ENCODE peak calls at places on chromosomes 5 and 9, in four cellular contexts. J is H9, V is uterus, N is heart left ventricle. D is an unnamed sample. For H3K4me1, the result is how much of the 10 kb centered on the place peaks cover.

GRCh38 chr9:94926457-94926852 is 200.0 kb downstream of the AOPEP start:
- DNase-seq in J (no peak), N (no peak), V (no peak), D (no peak)

GRCh38 chr9:127753556-127753955 is 18.5 kb upstream of the TOR2A start:
- DNase-seq in J (no peak), N (no peak), V (no peak), D (no peak)

GRCh38 chr9:35395076-35395675 is 94.7 kb upstream of the RUSC2 start:
- DNase-seq in J (no peak), V (no peak), N (no peak), D (no peak)

GRCh38 chr9:73200694-73201432 is 49.2 kb downstream of the ANXA1 start:
- DNase-seq in N (no peak), J (no peak), V (no peak), D (peak)

GRCh38 chr9:119003218-119003617 is 366.0 kb downstream of the BRINP1 start:
- DNase-seq in J (no peak), V (no peak), N (no peak), D (no peak)

GRCh38 chr5:93503598-93504067 is 77.4 kb downstream of the NR2F1-AS1 start:
- DNase-seq in N (no peak), V (no peak), J (no peak), D (no peak)

GRCh38 chr5:76473676-76474075 is 70.6 kb downstream of the IQGAP2 start:
- DNase-seq in J (no peak), V (no peak), N (no peak), D (no peak)

GRCh38 chr5:16534280-16534679 is 68.7 kb upstream of the ZNF622 start:
- DNase-seq in V (no peak), N (no peak), J (no peak), D (no peak)

GRCh38 chr5:142296914-142297417 is 27.9 kb downstream of the SPRY4 start:
- DNase-seq in V (no peak), J (no peak), N (no peak), D (no peak)

GRCh38 chr5:84085387-84086041 is 299.2 kb downstream of the EDIL3 start:
- DNase-seq in N (no peak), J (no peak), V (no peak), D (peak)

GRCh38 chr5:102818345-102818744 is 63.2 kb downstream of the PAM start:
- DNase-seq in V (no peak), N (no peak), J (no peak), D (peak)

GRCh38 chr5:78077369-78078068 is 217.0 kb downstream of the AP3B1 start:
- DNase-seq in J (no peak), V (no peak), N (no peak), D (no peak)

GRCh38 chr9:87950765-87951488 is 23.4 kb downstream of the CDK20 start:
- DNase-seq in V (no peak), J (no peak), N (no peak), D (peak)

GRCh38 chr9:120730661-120731514 is 16.6 kb upstream of the MEGF9 start:
- DNase-seq in N (no peak), V (no peak), J (no peak), D (peak)

GRCh38 chr5:134958755-134959154 is 9.0 kb upstream of the CATSPER3 start:
- DNase-seq in V (no peak), N (no peak), J (peak), D (peak)

GRCh38 chr9:124231095-124231743 is 26.5 kb upstream of the NEK6 start:
- DNase-seq in N (no peak), V (no peak), J (no peak), D (no peak)

GRCh38 chr9:134909511-134910105 is 8.1 kb downstream of the FCN1 start:
- DNase-seq in N (no peak), J (no peak), V (no peak), D (no peak)

GRCh38 chr5:179825655-179826182 is 5.0 kb downstream of the SQSTM1 start:
- DNase-seq in N (no peak), J (no peak), V (no peak), D (no peak)

GRCh38 chr5:179375966-179376365 is 30.7 kb upstream of the ADAMTS2 start:
- DNase-seq in J (peak), N (no peak), V (no peak), D (no peak)

GRCh38 chr9:70389642-70390266 is 24.7 kb downstream of the KLF9 start:
- DNase-seq in N (no peak), V (no peak), J (no peak), D (peak)

GRCh38 chr9:85425153-85425611 is 316.6 kb downstream of the AGTPBP1 start:
- DNase-seq in N (no peak), V (no peak), J (peak), D (peak)

GRCh38 chr5:135069016-135069770 is 35.2 kb upstream of the PITX1 start:
- DNase-seq in N (no peak), V (no peak), J (no peak), D (peak)

GRCh38 chr9:23814243-23814642 is 11.8 kb downstream of the ELAVL2 start:
- DNase-seq in J (no peak), N (no peak), V (no peak), D (no peak)

GRCh38 chr5:117013280-117013877 is 438.8 kb upstream of the SEMA6A start:
- DNase-seq in N (no peak), V (no peak), J (peak), D (no peak)

GRCh38 chr5:117701067-117701466 is 1126.4 kb upstream of the SEMA6A start:
- DNase-seq in J (no peak), V (no peak), N (no peak), D (no peak)

GRCh38 chr5:140118294-140118936 is 4.5 kb downstream of the PURA start:
- DNase-seq in V (no peak), J (no peak), N (no peak), D (no peak)

GRCh38 chr9:136049451-136050265 is 45.4 kb downstream of the NACC2 start:
- DNase-seq in J (no peak), V (no peak), N (peak), D (no peak)

GRCh38 chr5:18720002-18720401 is 1085.7 kb downstream of the TAF11L14 start:
- DNase-seq in J (no peak), V (no peak), N (no peak), D (no peak)

GRCh38 chr5:77174526-77174925 is 36.0 kb upstream of the PDE8B start:
- DNase-seq in J (no peak), N (no peak), V (no peak), D (no peak)

GRCh38 chr5:74641014-74641777 is 668 bp upstream of the ENC1 start:
- DNase-seq in V (peak), J (peak), N (peak), D (peak)

DNA sequence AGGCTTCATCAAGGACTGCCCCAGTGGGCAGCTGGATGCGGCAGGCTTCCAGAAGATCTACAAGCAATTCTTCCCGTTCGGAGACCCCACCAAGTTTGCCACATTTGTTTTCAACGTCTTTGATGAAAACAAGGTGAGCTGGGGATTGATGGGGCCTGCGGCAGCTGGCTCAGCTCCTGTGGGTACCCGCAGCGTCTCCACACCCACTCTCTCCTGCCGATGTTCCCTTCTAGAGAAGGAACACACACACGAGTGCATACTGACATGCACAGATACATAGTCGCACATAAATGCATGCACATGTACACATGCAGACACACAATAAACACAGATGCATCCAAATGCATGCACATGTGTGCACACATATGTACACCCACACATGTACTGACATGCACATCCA is 45.6 kb downstream of the NCS1 start:
- DNase-seq in N (peak), V (no peak), J (no peak), D (no peak)
- H3K4me1 ChIP-seq in N (under half), V (under half), J (under half), D (under half)

DNA sequence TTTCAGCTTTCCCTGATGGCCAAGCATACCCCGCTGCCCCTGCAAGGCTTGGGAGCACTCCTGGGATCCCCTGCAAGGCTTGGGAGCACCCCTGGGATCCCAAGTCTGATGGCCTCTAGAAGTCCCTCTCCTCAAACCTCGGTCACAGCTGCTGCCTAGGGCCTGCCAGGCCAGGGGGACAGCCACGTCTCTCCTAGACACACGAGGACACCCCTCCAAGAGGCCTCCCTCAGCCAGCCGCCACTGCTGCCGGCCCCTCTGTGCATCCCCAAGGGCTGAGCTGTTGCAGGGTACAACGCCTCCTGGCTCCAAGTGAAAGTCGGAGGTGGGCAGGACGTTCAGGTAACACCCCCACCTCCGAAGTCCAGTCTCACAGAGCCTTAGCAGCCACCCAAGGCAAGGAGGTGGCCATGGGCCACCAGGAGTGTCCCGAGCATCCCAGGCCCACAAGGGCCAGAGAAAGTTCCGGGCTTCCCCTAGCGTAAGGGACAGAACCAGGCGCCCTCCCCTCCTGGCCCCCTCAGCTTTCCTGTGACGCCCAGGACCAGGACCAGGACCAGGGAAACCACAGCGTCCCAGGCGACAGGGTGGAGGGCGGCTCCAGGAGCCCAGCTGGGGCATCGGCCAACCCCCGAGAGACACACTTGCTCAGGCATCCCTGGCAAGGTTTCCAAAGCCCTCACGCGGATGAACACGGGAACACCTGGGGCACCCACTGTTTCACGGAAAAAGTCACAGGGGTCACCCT is 17.3 kb upstream of the SLC12A7 start:
- DNase-seq in V (no peak), N (no peak), J (no peak), D (no peak)
- H3K4me1 ChIP-seq in V (under half), N (under half), J (under half), D (under half)

GRCh38 chr5:133226186-133226585 is 174.4 kb downstream of the HSPA4 start:
- DNase-seq in V (no peak), J (no peak), N (no peak), D (no peak)
- H3K4me1 ChIP-seq in V (under half), J (under half), N (under half), D (under half)

GRCh38 chr5:151417712-151418111 is 29.7 kb upstream of the SLC36A1 start:
- DNase-seq in N (no peak), J (no peak), V (no peak), D (no peak)
- H3K4me1 ChIP-seq in N (under half), J (under half), V (under half), D (under half)

GRCh38 chr5:66991746-66992145 is 204.9 kb downstream of the CD180 start:
- DNase-seq in N (no peak), V (no peak), J (no peak), D (no peak)
- H3K4me1 ChIP-seq in N (under half), V (under half), J (under half), D (under half)

DNA sequence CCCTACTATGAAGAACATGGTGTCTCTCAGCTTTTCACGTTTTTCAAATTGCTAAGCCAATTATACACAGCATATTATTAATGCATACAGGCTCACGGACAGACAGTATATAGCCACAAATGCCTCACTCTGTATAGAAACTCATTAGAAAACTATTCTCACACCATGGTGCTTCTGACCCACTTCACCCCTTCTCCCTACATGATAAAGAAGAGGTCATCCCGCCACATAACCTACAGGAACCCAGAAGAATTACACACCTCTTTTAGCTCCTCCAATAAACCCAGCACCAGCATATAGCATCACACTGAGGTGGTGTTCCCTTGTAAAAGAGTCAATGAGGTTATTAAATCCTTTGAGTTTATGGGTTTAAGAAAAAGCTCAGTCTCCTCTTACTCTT is 5.6 kb downstream of the TLE1 start:
- DNase-seq in V (no peak), J (no peak), N (no peak), D (no peak)
- H3K4me1 ChIP-seq in V (under half), J (under half), N (under half), D (half or more)

DNA sequence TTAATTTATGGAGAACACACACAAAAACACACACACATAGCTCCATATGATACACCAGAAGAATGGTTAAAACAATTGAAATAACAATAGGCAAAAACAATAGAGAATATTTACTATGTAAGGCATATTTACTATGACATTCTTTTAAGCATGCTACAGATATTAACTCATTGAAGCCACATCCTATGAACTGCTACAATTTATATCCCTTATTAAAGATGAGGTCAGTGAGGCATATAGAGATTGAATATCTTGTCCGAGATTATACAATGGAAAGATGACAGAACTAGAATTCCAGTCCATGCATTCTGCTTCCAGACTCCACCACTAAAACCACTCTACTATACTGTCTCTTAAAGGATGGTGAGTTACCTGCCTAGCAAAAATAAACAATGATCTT is 60.7 kb downstream of the ADAMTS12 start:
- DNase-seq in N (no peak), J (no peak), V (no peak), D (no peak)
- H3K4me1 ChIP-seq in N (under half), J (under half), V (under half), D (under half)